ENCODE peak calls at places on chromosome 10, in six cellular contexts. One of them, this sample, is unnamed.

GRCh38 chr10:70890917-70891431 is 2.6 kb upstream of the PCBD1 start:
- DNase-seq in endothelial cell of umbilical vein: no peak
- DNase-seq in A549: no peak
- DNase-seq in thoracic aorta: no peak
- DNase-seq in breast epithelium: no peak
- DNase-seq in psoas muscle: peak
- DNase-seq in this sample: no peak

GRCh38 chr10:63547628-63548356 is 26.6 kb downstream of the REEP3 start:
- DNase-seq in A549: no peak
- DNase-seq in thoracic aorta: no peak
- DNase-seq in breast epithelium: no peak
- DNase-seq in psoas muscle: no peak
- DNase-seq in endothelial cell of umbilical vein: no peak
- DNase-seq in this sample: no peak

GRCh38 chr10:58625070-58625469 is 112.4 kb downstream of the BICC1 start:
- DNase-seq in thoracic aorta: no peak
- DNase-seq in psoas muscle: no peak
- DNase-seq in breast epithelium: no peak
- DNase-seq in A549: peak
- DNase-seq in endothelial cell of umbilical vein: no peak
- DNase-seq in this sample: no peak

GRCh38 chr10:86652361-86653202 is 1.8 kb upstream of the OPN4 start:
- DNase-seq in A549: no peak
- DNase-seq in psoas muscle: no peak
- DNase-seq in breast epithelium: peak
- DNase-seq in endothelial cell of umbilical vein: no peak
- DNase-seq in thoracic aorta: no peak
- DNase-seq in this sample: no peak

GRCh38 chr10:47246409-47247189 is 53.4 kb upstream of the GDF10 start:
- DNase-seq in psoas muscle: no peak
- DNase-seq in endothelial cell of umbilical vein: no peak
- DNase-seq in breast epithelium: no peak
- DNase-seq in A549: no peak
- DNase-seq in thoracic aorta: no peak
- DNase-seq in this sample: no peak

GRCh38 chr10:93039721-93040120 is 20.9 kb upstream of the CYP26C1 start:
- DNase-seq in breast epithelium: no peak
- DNase-seq in thoracic aorta: no peak
- DNase-seq in endothelial cell of umbilical vein: no peak
- DNase-seq in psoas muscle: no peak
- DNase-seq in A549: peak
- DNase-seq in this sample: peak

GRCh38 chr10:70617798-70618568 is 15.4 kb upstream of the PRF1 start:
- DNase-seq in endothelial cell of umbilical vein: no peak
- DNase-seq in thoracic aorta: no peak
- DNase-seq in A549: no peak
- DNase-seq in breast epithelium: no peak
- DNase-seq in psoas muscle: no peak
- DNase-seq in this sample: no peak

GRCh38 chr10:80855348-80855971 is 317.8 kb downstream of the SH2D4B start:
- DNase-seq in A549: peak
- DNase-seq in endothelial cell of umbilical vein: no peak
- DNase-seq in breast epithelium: no peak
- DNase-seq in psoas muscle: no peak
- DNase-seq in thoracic aorta: no peak
- DNase-seq in this sample: peak

GRCh38 chr10:20369863-20370736 is 527.0 kb downstream of the NEBL start:
- DNase-seq in breast epithelium: no peak
- DNase-seq in psoas muscle: no peak
- DNase-seq in A549: no peak
- DNase-seq in endothelial cell of umbilical vein: no peak
- DNase-seq in thoracic aorta: no peak
- DNase-seq in this sample: peak

GRCh38 chr10:3850999-3851937 is 66.3 kb upstream of the KLF6 start:
- DNase-seq in thoracic aorta: no peak
- DNase-seq in breast epithelium: no peak
- DNase-seq in endothelial cell of umbilical vein: peak
- DNase-seq in psoas muscle: no peak
- DNase-seq in A549: peak
- DNase-seq in this sample: no peak
- H3K4me3 ChIP-seq in thoracic aorta: no peak
- H3K4me3 ChIP-seq in breast epithelium: no peak
- H3K4me3 ChIP-seq in endothelial cell of umbilical vein: no peak
- H3K4me3 ChIP-seq in psoas muscle: no peak
- H3K4me3 ChIP-seq in A549: peak
- H3K4me3 ChIP-seq in this sample: no peak

DNA sequence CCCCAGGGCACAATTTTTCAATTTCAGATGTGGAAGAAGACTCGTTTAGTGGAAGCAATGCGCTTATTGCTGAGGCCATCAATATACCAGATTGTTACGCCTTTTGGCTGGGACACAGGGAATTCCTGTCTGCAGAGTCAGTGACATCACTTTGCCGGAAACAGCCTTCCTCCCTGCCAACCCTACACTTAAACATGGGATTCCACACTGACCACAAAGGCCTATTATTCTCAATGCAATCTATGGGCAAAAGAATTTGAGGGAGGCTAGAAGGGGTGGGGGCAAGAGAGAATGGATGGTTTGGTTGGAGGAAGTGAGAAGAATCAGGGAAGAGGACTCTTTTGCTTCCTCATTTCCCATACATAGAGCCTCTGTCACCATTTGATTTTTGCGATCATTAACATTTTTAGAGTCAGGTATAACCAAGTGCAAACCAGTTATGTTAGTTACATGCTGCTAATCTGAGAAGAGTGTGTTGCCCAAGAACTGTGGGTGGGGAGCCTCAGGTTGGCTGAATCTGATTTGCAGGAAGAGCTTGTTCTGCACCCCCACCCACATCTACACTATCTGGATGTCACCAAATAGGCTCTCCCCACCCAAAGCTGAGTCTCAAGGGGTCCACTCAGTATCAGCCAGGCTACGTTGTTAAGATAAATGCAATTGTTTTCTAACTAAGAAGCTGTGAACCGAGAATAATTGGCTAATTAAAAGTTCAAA is 58.2 kb downstream of the ENTPD1 start:
- DNase-seq in A549: no peak
- DNase-seq in endothelial cell of umbilical vein: peak
- DNase-seq in thoracic aorta: no peak
- DNase-seq in breast epithelium: no peak
- DNase-seq in psoas muscle: no peak
- DNase-seq in this sample: no peak
- H3K4me3 ChIP-seq in A549: no peak
- H3K4me3 ChIP-seq in endothelial cell of umbilical vein: no peak
- H3K4me3 ChIP-seq in thoracic aorta: no peak
- H3K4me3 ChIP-seq in breast epithelium: no peak
- H3K4me3 ChIP-seq in psoas muscle: no peak
- H3K4me3 ChIP-seq in this sample: no peak

GRCh38 chr10:131452926-131453771 is 141.6 kb upstream of the TCERG1L start:
- DNase-seq in thoracic aorta: no peak
- DNase-seq in A549: no peak
- DNase-seq in psoas muscle: peak
- DNase-seq in breast epithelium: no peak
- DNase-seq in endothelial cell of umbilical vein: no peak
- DNase-seq in this sample: no peak
- H3K4me3 ChIP-seq in thoracic aorta: no peak
- H3K4me3 ChIP-seq in A549: no peak
- H3K4me3 ChIP-seq in psoas muscle: peak
- H3K4me3 ChIP-seq in breast epithelium: peak
- H3K4me3 ChIP-seq in endothelial cell of umbilical vein: no peak
- H3K4me3 ChIP-seq in this sample: no peak

DNA sequence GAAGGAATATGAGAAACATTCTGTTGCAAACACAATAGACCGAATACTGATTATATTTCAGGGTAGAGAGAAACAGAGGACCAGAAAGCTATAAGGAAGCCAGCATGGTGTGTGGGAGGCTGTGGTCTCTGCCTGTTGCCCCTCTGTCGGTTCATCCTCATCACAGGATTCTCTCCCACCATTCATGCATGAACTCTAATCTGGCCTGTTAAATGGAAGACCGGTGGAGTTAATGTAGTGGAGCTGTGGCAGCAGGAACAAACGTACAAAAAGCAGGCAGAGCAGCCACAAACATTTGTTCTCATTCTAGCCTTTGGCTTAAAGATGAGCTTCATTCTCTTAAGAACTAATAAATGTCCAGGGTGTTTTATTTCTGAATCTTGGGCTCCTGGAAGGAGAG is 902.4 kb downstream of the LRMDA start:
- DNase-seq in A549: no peak
- DNase-seq in endothelial cell of umbilical vein: no peak
- DNase-seq in psoas muscle: no peak
- DNase-seq in breast epithelium: no peak
- DNase-seq in thoracic aorta: no peak
- DNase-seq in this sample: no peak
- H3K4me3 ChIP-seq in A549: no peak
- H3K4me3 ChIP-seq in endothelial cell of umbilical vein: no peak
- H3K4me3 ChIP-seq in psoas muscle: no peak
- H3K4me3 ChIP-seq in breast epithelium: no peak
- H3K4me3 ChIP-seq in thoracic aorta: no peak
- H3K4me3 ChIP-seq in this sample: no peak

DNA sequence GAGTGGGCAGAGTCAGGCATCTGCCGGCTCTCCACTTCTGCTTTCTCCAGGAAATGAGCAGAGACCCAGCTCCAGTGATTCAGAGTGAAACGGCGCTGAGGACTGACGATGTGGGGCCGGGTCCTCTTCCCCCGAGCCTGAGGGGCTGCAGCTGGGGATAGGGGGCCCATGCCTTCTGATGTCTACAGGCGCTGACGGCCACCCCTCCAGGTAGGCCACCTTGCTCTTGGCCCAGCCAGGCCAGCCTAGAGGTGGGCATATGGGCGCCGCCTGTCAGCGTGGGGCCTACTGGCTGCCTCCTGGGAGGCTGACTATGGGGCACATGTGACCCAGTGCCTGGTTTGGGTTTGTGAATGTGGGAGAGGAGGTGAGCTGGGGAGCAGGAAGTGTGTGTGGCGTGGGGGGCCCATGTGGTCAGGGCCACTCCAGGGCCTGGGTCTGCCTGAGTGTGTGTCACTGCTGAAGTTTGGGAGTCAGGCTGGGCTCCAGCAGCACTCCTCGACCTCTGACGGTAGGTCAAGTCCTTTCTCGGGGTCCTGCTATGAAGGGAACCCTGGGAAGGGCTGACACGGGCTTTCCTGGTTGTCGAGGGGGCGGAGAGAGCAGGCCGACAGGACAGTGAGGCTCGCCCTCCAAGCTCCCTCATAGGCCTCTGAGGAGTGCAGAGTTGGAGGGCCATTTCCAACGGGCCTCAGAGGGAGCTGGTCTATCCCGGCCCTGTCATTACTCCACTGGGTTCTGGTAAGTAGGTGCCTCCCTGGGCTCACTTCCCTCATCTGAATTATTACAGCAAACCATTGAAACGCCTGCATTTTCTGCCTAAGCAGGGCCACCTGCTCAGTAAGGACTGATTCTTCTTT is at the start of gene WDFY4:
- DNase-seq in endothelial cell of umbilical vein: no peak
- DNase-seq in thoracic aorta: no peak
- DNase-seq in breast epithelium: no peak
- DNase-seq in psoas muscle: no peak
- DNase-seq in A549: no peak
- DNase-seq in this sample: no peak
- H3K4me3 ChIP-seq in endothelial cell of umbilical vein: no peak
- H3K4me3 ChIP-seq in thoracic aorta: peak
- H3K4me3 ChIP-seq in breast epithelium: peak
- H3K4me3 ChIP-seq in psoas muscle: peak
- H3K4me3 ChIP-seq in A549: no peak
- H3K4me3 ChIP-seq in this sample: no peak

GRCh38 chr10:24849537-24850299 is 102.7 kb downstream of the PRTFDC1 start:
- DNase-seq in A549: peak
- DNase-seq in endothelial cell of umbilical vein: peak
- DNase-seq in breast epithelium: no peak
- DNase-seq in thoracic aorta: no peak
- DNase-seq in psoas muscle: no peak
- DNase-seq in this sample: no peak

GRCh38 chr10:24847476-24847875 is 104.9 kb downstream of the PRTFDC1 start:
- DNase-seq in thoracic aorta: no peak
- DNase-seq in breast epithelium: no peak
- DNase-seq in psoas muscle: no peak
- DNase-seq in A549: no peak
- DNase-seq in endothelial cell of umbilical vein: no peak
- DNase-seq in this sample: no peak

GRCh38 chr10:24850726-24851300 is 101.6 kb downstream of the PRTFDC1 start:
- DNase-seq in thoracic aorta: no peak
- DNase-seq in A549: no peak
- DNase-seq in endothelial cell of umbilical vein: no peak
- DNase-seq in breast epithelium: no peak
- DNase-seq in psoas muscle: no peak
- DNase-seq in this sample: no peak

GRCh38 chr10:24849051-24849450 is 103.4 kb downstream of the PRTFDC1 start:
- DNase-seq in psoas muscle: no peak
- DNase-seq in A549: peak
- DNase-seq in endothelial cell of umbilical vein: no peak
- DNase-seq in breast epithelium: no peak
- DNase-seq in thoracic aorta: no peak
- DNase-seq in this sample: no peak

GRCh38 chr10:24848169-24848688 is 104.2 kb downstream of the PRTFDC1 start:
- DNase-seq in thoracic aorta: no peak
- DNase-seq in psoas muscle: no peak
- DNase-seq in A549: no peak
- DNase-seq in breast epithelium: no peak
- DNase-seq in endothelial cell of umbilical vein: no peak
- DNase-seq in this sample: no peak
- H3K4me3 ChIP-seq in thoracic aorta: no peak
- H3K4me3 ChIP-seq in psoas muscle: no peak
- H3K4me3 ChIP-seq in A549: no peak
- H3K4me3 ChIP-seq in breast epithelium: no peak
- H3K4me3 ChIP-seq in endothelial cell of umbilical vein: no peak
- H3K4me3 ChIP-seq in this sample: no peak

DNA sequence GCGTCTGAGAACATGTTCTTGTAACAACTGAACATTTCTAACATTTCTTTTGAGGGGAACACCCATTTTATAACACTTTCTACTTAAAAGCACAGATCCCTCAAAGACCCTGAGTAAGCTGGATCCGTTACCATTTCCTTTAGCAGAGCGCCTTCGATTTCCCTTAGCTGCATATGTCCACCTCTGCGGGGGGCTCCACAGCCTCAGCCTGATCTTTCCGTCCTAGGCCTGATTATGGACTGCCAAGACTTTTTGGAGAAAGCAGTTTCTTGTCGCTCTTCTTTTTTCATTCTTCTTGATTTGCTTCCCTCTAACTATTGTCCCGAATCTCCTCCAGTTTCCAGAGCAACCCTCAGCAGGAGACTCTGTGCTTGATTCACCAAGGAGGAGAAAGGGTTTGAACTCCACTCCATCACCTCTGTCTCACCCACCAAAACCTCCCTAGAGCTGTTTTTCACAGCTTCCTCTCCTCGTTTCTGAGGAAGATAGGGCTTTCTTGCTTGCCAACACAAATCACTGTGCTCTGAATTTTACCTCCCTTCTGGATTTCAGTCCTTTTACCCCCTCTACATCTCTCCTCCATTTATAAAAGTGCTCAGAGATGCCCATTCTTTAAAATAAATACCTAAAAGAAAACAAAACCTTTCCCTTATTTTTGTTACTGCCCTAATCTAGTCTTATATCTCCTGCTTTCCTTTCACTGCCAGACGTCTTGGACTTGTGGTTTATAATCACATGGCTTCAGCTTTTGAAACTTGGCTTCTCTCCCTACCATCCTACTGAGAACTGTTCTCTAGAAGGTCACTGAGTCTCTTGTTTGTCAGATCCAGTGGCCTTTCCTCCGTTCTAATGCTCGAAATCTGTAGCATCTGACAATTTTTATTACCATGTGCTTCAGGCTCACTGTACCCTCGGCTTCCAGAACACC is 30.5 kb upstream of the ZRANB1 start:
- DNase-seq in psoas muscle: no peak
- DNase-seq in thoracic aorta: no peak
- DNase-seq in A549: no peak
- DNase-seq in endothelial cell of umbilical vein: peak
- DNase-seq in breast epithelium: peak
- DNase-seq in this sample: no peak
- H3K4me3 ChIP-seq in psoas muscle: no peak
- H3K4me3 ChIP-seq in thoracic aorta: peak
- H3K4me3 ChIP-seq in A549: no peak
- H3K4me3 ChIP-seq in endothelial cell of umbilical vein: no peak
- H3K4me3 ChIP-seq in breast epithelium: no peak
- H3K4me3 ChIP-seq in this sample: no peak

GRCh38 chr10:1736180-1736971 is 949 bp downstream of the ADARB2 start:
- DNase-seq in psoas muscle: no peak
- DNase-seq in endothelial cell of umbilical vein: no peak
- DNase-seq in A549: no peak
- DNase-seq in breast epithelium: no peak
- DNase-seq in thoracic aorta: no peak
- DNase-seq in this sample: no peak
- H3K4me3 ChIP-seq in psoas muscle: peak
- H3K4me3 ChIP-seq in endothelial cell of umbilical vein: no peak
- H3K4me3 ChIP-seq in A549: no peak
- H3K4me3 ChIP-seq in breast epithelium: peak
- H3K4me3 ChIP-seq in thoracic aorta: no peak
- H3K4me3 ChIP-seq in this sample: no peak